ENCODE peak calls at places on chromosomes 4 and X, in nine cellular contexts. L is fibroblast of lung; Y is lung; N is endodermal cell; H is kidney; G is tibial nerve; M is body of pancreas; O is A549; Q is CD4-positive, CD25-positive, alpha-beta regulatory T cell. U is an unnamed sample. For H3K4me1, the result is how much of the 10 kb centered on the place peaks cover.

GRCh38 chr4:55393461-55394320 is 2.1 kb upstream of the TMEM165 start:
- DNase-seq in L (peak), Y (no peak), N (no peak), H (no peak), G (no peak), M (no peak), O (no peak), Q (no peak), U (no peak)

GRCh38 chr4:1345905-1346780 is 865 bp upstream of the UVSSA start:
- DNase-seq in L (peak), Y (peak), N (peak), H (peak), G (no peak), M (peak), O (peak), Q (peak), U (no peak)

GRCh38 chr4:123319639-123320038 is 77.0 kb upstream of the SPRY1 start:
- DNase-seq in L (no peak), Y (no peak), N (no peak), H (no peak), G (no peak), M (no peak), O (no peak), Q (no peak), U (no peak)

GRCh38 chr4:153535735-153536494 is 69.8 kb downstream of the TMEM131L start:
- DNase-seq in L (no peak), Y (no peak), N (peak), H (no peak), G (no peak), M (no peak), O (no peak), Q (no peak), U (no peak)

GRCh38 chrX:153641575-153642312 is 5.3 kb upstream of the DUSP9 start:
- DNase-seq in L (no peak), Y (no peak), N (peak), H (no peak), G (no peak), M (no peak), O (no peak), Q (no peak), U (no peak)

GRCh38 chr4:141036786-141037185 is 96.5 kb downstream of the RNF150 start:
- DNase-seq in L (peak), Y (no peak), N (no peak), H (no peak), G (no peak), M (no peak), O (no peak), Q (no peak), U (no peak)

GRCh38 chr4:80422727-80423404 is 87.3 kb downstream of the CFAP299 start:
- DNase-seq in L (no peak), Y (no peak), N (no peak), H (no peak), G (no peak), M (no peak), O (no peak), Q (no peak), U (no peak)

GRCh38 chr4:25449688-25450087 is 72.6 kb downstream of the ANAPC4 start:
- DNase-seq in L (no peak), Y (no peak), N (no peak), H (no peak), G (no peak), M (no peak), O (no peak), Q (no peak), U (no peak)

GRCh38 chr4:105765690-105766407 is 57.3 kb downstream of the GSTCD start:
- DNase-seq in L (peak), Y (no peak), N (peak), H (no peak), G (no peak), M (peak), O (peak), Q (no peak), U (no peak)

GRCh38 chr4:183094393-183095198 is 4.5 kb upstream of the WWC2 start:
- DNase-seq in L (no peak), Y (no peak), N (no peak), H (no peak), G (no peak), M (no peak), O (no peak), Q (no peak), U (no peak)

GRCh38 chr4:42344749-42345148 is 52.5 kb upstream of the SHISA3 start:
- DNase-seq in L (no peak), Y (no peak), N (no peak), H (no peak), G (no peak), M (no peak), O (no peak), Q (no peak), U (no peak)

GRCh38 chrX:75067931-75068330 is 88.2 kb downstream of the ABCB7 start:
- DNase-seq in L (no peak), Y (no peak), N (no peak), H (no peak), G (no peak), M (no peak), O (no peak), Q (no peak), U (no peak)

GRCh38 chr4:8571702-8572685 is 8.2 kb upstream of the GPR78 start:
- DNase-seq in L (no peak), Y (no peak), N (no peak), H (peak), G (no peak), M (no peak), O (no peak), Q (no peak), U (no peak)

GRCh38 chrX:110665636-110666035 is 130.0 kb downstream of the CHRDL1 start:
- DNase-seq in L (peak), Y (peak), N (peak), H (no peak), G (no peak), M (peak), O (peak), Q (no peak), U (no peak)

GRCh38 chr4:87553182-87553581 is 24.0 kb upstream of the SPARCL1 start:
- DNase-seq in L (no peak), Y (no peak), N (no peak), H (no peak), G (no peak), M (no peak), O (no peak), Q (no peak), U (no peak)

GRCh38 chrX:69109706-69110635 is 55.3 kb downstream of the PJA1 start:
- DNase-seq in L (peak), Y (no peak), N (peak), H (no peak), G (peak), M (no peak), O (peak), Q (no peak), U (no peak)

GRCh38 chrX:134721766-134722532 is 63.7 kb upstream of the PLAC1 start:
- DNase-seq in L (no peak), Y (no peak), N (no peak), H (no peak), G (no peak), M (no peak), O (no peak), Q (no peak), U (no peak)

GRCh38 chr4:83180469-83180968 is 66.0 kb upstream of the PLAC8 start:
- DNase-seq in L (no peak), Y (no peak), N (no peak), H (no peak), G (no peak), M (no peak), O (no peak), Q (no peak), U (no peak)

GRCh38 chr4:65918217-65918616 is 247.9 kb upstream of the EPHA5 start:
- DNase-seq in L (peak), Y (no peak), N (no peak), H (no peak), G (no peak), M (no peak), O (no peak), Q (no peak), U (no peak)

GRCh38 chrX:15165832-15166231 is 104.1 kb downstream of the ASB9 start:
- DNase-seq in L (no peak), Y (no peak), N (peak), H (no peak), G (no peak), M (no peak), O (no peak), Q (no peak), U (no peak)

DNA sequence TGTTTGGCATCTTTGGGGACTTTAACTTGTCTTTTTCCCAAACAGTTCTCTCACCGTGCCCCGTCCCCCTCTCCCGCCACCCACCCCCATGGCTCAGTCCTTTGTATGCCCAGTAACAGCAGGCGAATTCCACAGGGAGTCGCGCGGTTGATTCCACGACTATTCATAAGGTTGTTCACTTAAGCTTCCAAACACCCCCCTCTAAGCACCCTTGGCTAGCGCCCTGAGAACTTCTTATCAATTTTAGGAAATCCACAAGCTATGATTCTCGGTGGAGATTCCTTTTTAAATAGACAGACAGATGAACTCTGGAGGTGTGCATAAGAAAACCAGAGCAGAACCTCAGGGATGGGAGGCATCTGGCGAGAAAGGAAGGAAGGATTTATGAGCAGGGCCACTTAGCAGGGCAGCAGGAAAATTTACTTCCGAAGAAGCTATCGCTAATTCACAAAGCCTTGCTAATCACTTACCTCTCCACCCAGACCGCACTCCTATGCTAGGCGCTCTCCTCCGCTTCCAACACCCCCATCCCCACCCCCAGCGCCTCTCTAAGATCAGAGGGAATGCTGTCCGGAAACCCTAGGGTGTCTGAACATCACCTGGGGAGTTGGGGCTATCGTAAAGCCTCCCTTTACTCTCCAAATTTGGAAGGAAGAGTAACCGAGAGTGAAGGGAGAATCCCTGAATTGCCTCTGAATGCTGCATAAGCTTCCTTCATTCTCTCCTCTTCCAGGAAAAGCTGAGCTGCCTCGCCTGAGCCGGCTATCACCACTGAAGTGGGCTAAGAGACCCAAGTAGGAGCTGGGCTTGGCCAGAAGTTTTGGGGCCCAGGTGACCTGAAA is 1.7 kb downstream of the UNC5C start:
- DNase-seq in L (peak), Y (no peak), N (peak), H (peak), G (no peak), M (no peak), O (no peak), Q (no peak), U (no peak)
- H3K4me3 ChIP-seq in L (peak), Y (peak), N (peak), H (peak), G (peak), M (no peak), O (peak), Q (no peak), U (peak)

GRCh38 chr4:110620352-110621327 is 2.2 kb downstream of the PITX2 start:
- DNase-seq in L (peak), Y (no peak), N (peak), H (peak), G (no peak), M (no peak), O (no peak), Q (no peak), U (no peak)

GRCh38 chr4:110622841-110623709 is at the start of gene PITX2:
- DNase-seq in L (peak), Y (peak), N (peak), H (peak), G (no peak), M (peak), O (no peak), Q (no peak), U (no peak)

GRCh38 chr4:110623710-110624015 is 786 bp upstream of the PITX2 start:
- DNase-seq in L (no peak), Y (no peak), N (no peak), H (no peak), G (no peak), M (no peak), O (no peak), Q (no peak), U (no peak)

GRCh38 chr4:110621328-110621812 is 1.5 kb downstream of the PITX2 start:
- DNase-seq in L (no peak), Y (no peak), N (no peak), H (peak), G (no peak), M (no peak), O (no peak), Q (no peak), U (no peak)

GRCh38 chr4:110621839-110622751 is 782 bp downstream of the PITX2 start:
- DNase-seq in L (no peak), Y (no peak), N (peak), H (peak), G (no peak), M (no peak), O (no peak), Q (no peak), U (no peak)
- H3K4me1 ChIP-seq in L (under half), Y (under half), N (under half), H (under half), G (under half), M (under half), O (under half), Q (under half), U (under half)

GRCh38 chr4:185754961-185755360 is 57.0 kb downstream of the SORBS2 start:
- DNase-seq in L (no peak), Y (peak), N (no peak), H (no peak), G (no peak), M (no peak), O (no peak), Q (no peak), U (no peak)

GRCh38 chr4:185758807-185759206 is 53.2 kb downstream of the SORBS2 start:
- DNase-seq in L (no peak), Y (no peak), N (no peak), H (no peak), G (no peak), M (no peak), O (no peak), Q (no peak), U (peak)

GRCh38 chr4:185752881-185753280 is 59.1 kb downstream of the SORBS2 start:
- DNase-seq in L (peak), Y (peak), N (no peak), H (no peak), G (no peak), M (no peak), O (no peak), Q (no peak), U (no peak)

DNA sequence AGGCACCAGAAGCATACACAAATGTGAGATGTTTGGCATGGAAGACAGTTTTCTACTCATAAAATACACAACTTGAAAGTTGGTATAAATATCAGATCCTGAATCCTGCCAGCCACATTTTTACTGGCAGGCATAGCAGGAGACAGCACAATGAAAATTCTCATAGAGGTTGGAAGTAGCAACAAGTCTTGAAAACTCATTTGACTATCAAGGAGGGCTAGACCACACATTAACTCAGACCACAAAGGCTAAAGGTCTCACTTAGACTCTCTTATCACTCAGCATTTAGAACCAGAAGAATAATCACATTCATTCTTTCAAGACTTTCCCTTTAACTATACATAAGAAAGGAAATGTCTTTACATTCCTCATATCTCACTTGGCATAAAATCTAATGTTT is 56.5 kb downstream of the SORBS2 start:
- DNase-seq in L (peak), Y (no peak), N (no peak), H (no peak), G (no peak), M (no peak), O (no peak), Q (no peak), U (no peak)
- H3K4me3 ChIP-seq in L (no peak), Y (no peak), N (peak), H (no peak), G (no peak), M (no peak), O (no peak), Q (no peak), U (no peak)

DNA sequence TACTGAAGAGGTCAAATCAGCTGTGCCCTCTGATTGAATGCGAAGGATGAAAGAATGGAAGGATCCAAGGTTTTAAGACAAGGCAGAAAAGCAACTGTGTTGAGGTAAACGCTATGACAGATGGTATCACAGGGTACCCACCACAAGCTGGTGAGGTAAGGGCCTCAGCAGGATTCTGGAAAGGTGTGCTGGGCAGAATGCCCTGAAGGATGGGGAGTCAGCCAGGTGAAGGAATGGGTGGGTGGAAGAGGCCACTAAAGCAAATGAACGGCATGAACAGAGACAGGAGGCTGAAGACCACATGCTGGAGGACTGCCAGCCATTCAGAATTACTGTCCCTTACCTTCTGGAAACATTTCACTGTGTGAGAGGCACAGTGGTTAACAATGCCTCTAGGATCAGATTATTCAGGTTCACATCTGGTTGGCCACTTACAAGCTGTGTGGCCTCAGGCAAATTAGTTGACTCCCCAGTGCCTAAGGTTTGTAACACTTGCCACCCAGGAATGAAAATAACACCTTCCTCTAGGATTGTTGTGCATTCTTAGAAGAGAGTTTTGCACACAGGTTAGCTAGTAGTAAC is 23.5 kb downstream of the GPRIN3 start:
- DNase-seq in L (no peak), Y (no peak), N (no peak), H (no peak), G (no peak), M (no peak), O (no peak), Q (no peak), U (no peak)
- H3K4me1 ChIP-seq in L (under half), Y (under half), N (under half), H (under half), G (under half), M (under half), O (half or more), Q (half or more), U (under half)

GRCh38 chr4:174669278-174669677 is 147.0 kb upstream of the HPGD start:
- DNase-seq in L (peak), Y (no peak), N (no peak), H (no peak), G (no peak), M (no peak), O (peak), Q (no peak), U (no peak)
- H3K4me3 ChIP-seq in L (no peak), Y (no peak), N (no peak), H (no peak), G (no peak), M (no peak), O (no peak), Q (no peak), U (no peak)